ENCODE peak calls at places on chromosomes 2 and 18, in five cellular contexts. One of them, this sample, is unnamed. For H3K4me1 and H3K27me3, the result is how much of the 10 kb centered on the place peaks cover.

GRCh38 chr2:230296917-230297316 is 30.1 kb upstream of the SP140L start:
- DNase-seq in Peyer's patch: no peak
- DNase-seq in uterus: no peak
- DNase-seq in adrenal gland: no peak
- DNase-seq in heart left ventricle: no peak
- DNase-seq in this sample: no peak

GRCh38 chr2:10326707-10327594 is 24.2 kb downstream of the HPCAL1 start:
- DNase-seq in adrenal gland: no peak
- DNase-seq in Peyer's patch: no peak
- DNase-seq in heart left ventricle: peak
- DNase-seq in uterus: no peak
- DNase-seq in this sample: peak

GRCh38 chr2:46382331-46383112 is 85.3 kb downstream of the EPAS1 start:
- DNase-seq in heart left ventricle: no peak
- DNase-seq in adrenal gland: no peak
- DNase-seq in uterus: no peak
- DNase-seq in Peyer's patch: no peak
- DNase-seq in this sample: no peak

GRCh38 chr2:33457588-33458247 is 18.7 kb upstream of the RASGRP3 start:
- DNase-seq in Peyer's patch: no peak
- DNase-seq in adrenal gland: no peak
- DNase-seq in uterus: no peak
- DNase-seq in heart left ventricle: peak
- DNase-seq in this sample: no peak

GRCh38 chr18:61892683-61893303 is at the start of gene RNF152:
- DNase-seq in uterus: peak
- DNase-seq in adrenal gland: peak
- DNase-seq in Peyer's patch: no peak
- DNase-seq in heart left ventricle: peak
- DNase-seq in this sample: peak

GRCh38 chr2:158967731-158968395 is 577 bp upstream of the TANC1 start:
- DNase-seq in heart left ventricle: peak
- DNase-seq in Peyer's patch: no peak
- DNase-seq in uterus: peak
- DNase-seq in adrenal gland: peak
- DNase-seq in this sample: peak

GRCh38 chr2:173720310-173720709 is 244.9 kb downstream of the SP3 start:
- DNase-seq in uterus: no peak
- DNase-seq in heart left ventricle: no peak
- DNase-seq in adrenal gland: no peak
- DNase-seq in Peyer's patch: no peak
- DNase-seq in this sample: no peak

GRCh38 chr18:31497711-31498449 is at the start of gene DSG2:
- DNase-seq in adrenal gland: peak
- DNase-seq in heart left ventricle: peak
- DNase-seq in Peyer's patch: no peak
- DNase-seq in uterus: peak
- DNase-seq in this sample: peak

GRCh38 chr2:185502351-185502750 is 236.3 kb upstream of the FSIP2 start:
- DNase-seq in heart left ventricle: no peak
- DNase-seq in Peyer's patch: no peak
- DNase-seq in uterus: no peak
- DNase-seq in adrenal gland: no peak
- DNase-seq in this sample: no peak

GRCh38 chr2:38709515-38710194 is 41.5 kb downstream of the SRSF7 start:
- DNase-seq in uterus: no peak
- DNase-seq in adrenal gland: no peak
- DNase-seq in heart left ventricle: no peak
- DNase-seq in Peyer's patch: no peak
- DNase-seq in this sample: no peak

GRCh38 chr18:31979714-31980113 is 36.8 kb upstream of the TRAPPC8 start:
- DNase-seq in heart left ventricle: no peak
- DNase-seq in Peyer's patch: no peak
- DNase-seq in uterus: no peak
- DNase-seq in adrenal gland: no peak
- DNase-seq in this sample: no peak

GRCh38 chr2:200624660-200625059 is 38.8 kb downstream of the AOX1 start:
- DNase-seq in adrenal gland: no peak
- DNase-seq in Peyer's patch: no peak
- DNase-seq in heart left ventricle: no peak
- DNase-seq in uterus: no peak
- DNase-seq in this sample: no peak

GRCh38 chr18:23934252-23934651 is 80.3 kb upstream of the TTC39C start:
- DNase-seq in heart left ventricle: no peak
- DNase-seq in Peyer's patch: no peak
- DNase-seq in uterus: no peak
- DNase-seq in adrenal gland: no peak
- DNase-seq in this sample: no peak

GRCh38 chr2:223700221-223700620 is 98.1 kb upstream of the SCG2 start:
- DNase-seq in Peyer's patch: no peak
- DNase-seq in uterus: no peak
- DNase-seq in adrenal gland: no peak
- DNase-seq in heart left ventricle: no peak
- DNase-seq in this sample: no peak

GRCh38 chr18:48832961-48833700 is 117.6 kb downstream of the SMAD7 start:
- DNase-seq in Peyer's patch: peak
- DNase-seq in heart left ventricle: peak
- DNase-seq in adrenal gland: peak
- DNase-seq in uterus: peak
- DNase-seq in this sample: peak

GRCh38 chr2:6929196-6929874 is 12.1 kb downstream of the RNF144A start:
- DNase-seq in uterus: no peak
- DNase-seq in Peyer's patch: no peak
- DNase-seq in heart left ventricle: no peak
- DNase-seq in adrenal gland: no peak
- DNase-seq in this sample: no peak

GRCh38 chr2:38750793-38751042 is 443 bp downstream of the SRSF7 start:
- DNase-seq in adrenal gland: peak
- DNase-seq in uterus: peak
- DNase-seq in Peyer's patch: peak
- DNase-seq in heart left ventricle: peak
- DNase-seq in this sample: peak

GRCh38 chr2:226906439-226906796 is 70.6 kb downstream of the RHBDD1 start:
- DNase-seq in uterus: no peak
- DNase-seq in heart left ventricle: no peak
- DNase-seq in adrenal gland: no peak
- DNase-seq in Peyer's patch: peak
- DNase-seq in this sample: no peak

GRCh38 chr2:12821656-12822055 is 104.9 kb downstream of the TRIB2 start:
- DNase-seq in uterus: no peak
- DNase-seq in adrenal gland: no peak
- DNase-seq in heart left ventricle: no peak
- DNase-seq in Peyer's patch: no peak
- DNase-seq in this sample: no peak

GRCh38 chr2:111042772-111043771 is 77.6 kb upstream of the BCL2L11 start:
- DNase-seq in Peyer's patch: no peak
- DNase-seq in adrenal gland: no peak
- DNase-seq in heart left ventricle: no peak
- DNase-seq in uterus: no peak
- DNase-seq in this sample: no peak

GRCh38 chr18:49901862-49902340 is 88.6 kb upstream of the ACAA2 start:
- DNase-seq in Peyer's patch: no peak
- DNase-seq in heart left ventricle: no peak
- DNase-seq in adrenal gland: no peak
- DNase-seq in uterus: no peak
- DNase-seq in this sample: no peak

GRCh38 chr18:42274488-42275137 is 319.6 kb downstream of the PIK3C3 start:
- DNase-seq in adrenal gland: no peak
- DNase-seq in heart left ventricle: no peak
- DNase-seq in uterus: no peak
- DNase-seq in Peyer's patch: no peak
- DNase-seq in this sample: no peak

GRCh38 chr2:105576440-105577241 is 168.1 kb upstream of the NCK2 start:
- DNase-seq in uterus: no peak
- DNase-seq in adrenal gland: peak
- DNase-seq in heart left ventricle: no peak
- DNase-seq in Peyer's patch: no peak
- DNase-seq in this sample: no peak

GRCh38 chr2:209426432-209426831 is 2.6 kb downstream of the MAP2 start:
- DNase-seq in uterus: no peak
- DNase-seq in Peyer's patch: no peak
- DNase-seq in adrenal gland: no peak
- DNase-seq in heart left ventricle: no peak
- DNase-seq in this sample: peak

GRCh38 chr2:157838442-157839161 is 37.5 kb downstream of the ACVR1 start:
- DNase-seq in uterus: no peak
- DNase-seq in Peyer's patch: no peak
- DNase-seq in heart left ventricle: peak
- DNase-seq in adrenal gland: peak
- DNase-seq in this sample: peak

DNA sequence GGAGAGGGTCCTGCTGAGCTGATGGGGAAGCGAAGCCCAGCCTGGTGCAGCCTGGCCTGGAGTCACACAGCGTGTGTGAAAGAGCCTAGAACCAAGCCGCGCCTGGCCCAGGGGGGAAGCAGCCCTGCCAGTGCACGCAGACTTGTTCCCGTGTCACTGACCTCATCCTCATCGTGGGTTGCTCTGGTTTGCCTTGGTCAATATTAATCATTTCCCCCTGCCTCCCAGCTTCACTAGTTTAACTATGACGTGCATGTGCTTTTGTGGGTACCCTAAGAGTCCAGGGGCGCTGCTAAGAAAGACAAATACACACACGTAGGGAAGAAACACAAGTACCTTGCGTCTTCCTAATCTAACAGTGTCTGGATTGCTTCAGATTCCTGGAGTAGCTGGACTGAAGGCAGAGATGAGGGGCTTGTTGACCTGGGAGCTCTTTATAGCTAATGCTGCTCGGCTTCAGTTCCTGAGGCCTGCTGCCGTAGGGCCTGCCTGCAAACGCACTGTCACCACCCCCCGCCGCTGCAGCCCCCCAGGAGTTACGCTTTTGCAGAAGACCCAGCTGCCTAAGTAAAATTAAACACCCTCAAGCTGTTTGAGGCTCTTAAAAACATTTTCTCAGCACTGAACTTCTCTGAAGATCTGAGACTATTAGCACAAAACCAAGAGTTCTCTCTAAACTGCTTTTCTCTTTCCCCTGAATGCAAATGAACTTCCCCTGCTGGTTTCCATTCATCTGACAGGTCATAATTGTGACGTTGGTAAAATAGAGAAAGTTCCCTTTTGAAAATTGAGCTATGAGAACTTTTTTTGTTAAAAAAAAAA is 159.2 kb downstream of the FAM210A start:
- DNase-seq in Peyer's patch: peak
- DNase-seq in heart left ventricle: no peak
- DNase-seq in uterus: no peak
- DNase-seq in adrenal gland: no peak
- DNase-seq in this sample: no peak
- TF ChIP-seq POLR2A in Peyer's patch: no peak
- TF ChIP-seq POLR2A in heart left ventricle: no peak
- TF ChIP-seq POLR2A in uterus: no peak
- TF ChIP-seq POLR2A in adrenal gland: no peak
- TF ChIP-seq POLR2A in this sample: no peak

DNA sequence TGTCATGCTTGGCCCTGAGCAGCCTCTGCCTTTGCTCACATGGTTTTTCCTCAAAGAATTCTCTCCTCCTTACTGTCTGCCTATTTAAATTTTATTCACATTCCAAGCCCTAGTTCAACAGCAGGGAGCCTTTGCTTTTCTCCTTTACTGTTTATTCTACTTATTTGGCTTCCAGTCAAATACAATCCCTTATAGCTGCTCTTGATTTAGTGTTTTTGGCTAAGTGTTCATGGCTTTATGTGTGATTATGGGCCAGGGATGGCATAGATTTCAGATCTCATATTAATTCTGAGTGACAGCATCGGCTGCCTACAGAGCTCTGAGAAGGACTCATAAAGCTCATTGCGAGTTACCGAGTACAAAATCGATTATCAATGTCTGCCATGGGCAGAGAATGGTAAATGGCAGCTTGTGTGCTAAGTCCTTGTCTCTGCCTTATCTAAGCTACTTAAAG is 106.7 kb downstream of the METTL8 start:
- DNase-seq in uterus: no peak
- DNase-seq in Peyer's patch: no peak
- DNase-seq in heart left ventricle: no peak
- DNase-seq in adrenal gland: no peak
- DNase-seq in this sample: no peak
- H3K4me1 ChIP-seq in uterus: under half
- H3K4me1 ChIP-seq in Peyer's patch: under half
- H3K4me1 ChIP-seq in heart left ventricle: under half
- H3K4me1 ChIP-seq in adrenal gland: under half
- H3K4me1 ChIP-seq in this sample: under half

DNA sequence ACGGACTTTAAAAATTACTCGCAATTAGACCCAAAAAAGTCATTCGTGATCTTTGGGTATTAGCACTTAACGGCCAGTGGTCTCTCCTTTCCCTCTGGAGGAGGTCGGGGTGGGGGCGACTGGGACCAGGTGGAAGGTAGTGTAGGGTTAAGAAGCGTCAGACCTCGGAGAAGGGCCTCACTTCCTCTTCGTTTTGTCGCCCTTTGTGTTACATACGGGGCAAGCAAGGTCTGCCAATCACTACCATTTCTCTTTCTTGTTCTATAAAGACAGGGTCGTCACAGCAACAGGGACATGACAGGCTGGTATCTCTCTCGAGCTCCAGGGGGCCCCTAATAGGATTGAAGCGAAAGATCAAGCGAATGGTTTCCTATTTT is 136.6 kb downstream of the INSIG2 start:
- DNase-seq in Peyer's patch: no peak
- DNase-seq in heart left ventricle: no peak
- DNase-seq in adrenal gland: no peak
- DNase-seq in uterus: no peak
- DNase-seq in this sample: no peak
- H3K27me3 ChIP-seq in Peyer's patch: under half
- H3K27me3 ChIP-seq in heart left ventricle: half or more
- H3K27me3 ChIP-seq in adrenal gland: half or more
- H3K27me3 ChIP-seq in uterus: under half
- H3K27me3 ChIP-seq in this sample: under half

DNA sequence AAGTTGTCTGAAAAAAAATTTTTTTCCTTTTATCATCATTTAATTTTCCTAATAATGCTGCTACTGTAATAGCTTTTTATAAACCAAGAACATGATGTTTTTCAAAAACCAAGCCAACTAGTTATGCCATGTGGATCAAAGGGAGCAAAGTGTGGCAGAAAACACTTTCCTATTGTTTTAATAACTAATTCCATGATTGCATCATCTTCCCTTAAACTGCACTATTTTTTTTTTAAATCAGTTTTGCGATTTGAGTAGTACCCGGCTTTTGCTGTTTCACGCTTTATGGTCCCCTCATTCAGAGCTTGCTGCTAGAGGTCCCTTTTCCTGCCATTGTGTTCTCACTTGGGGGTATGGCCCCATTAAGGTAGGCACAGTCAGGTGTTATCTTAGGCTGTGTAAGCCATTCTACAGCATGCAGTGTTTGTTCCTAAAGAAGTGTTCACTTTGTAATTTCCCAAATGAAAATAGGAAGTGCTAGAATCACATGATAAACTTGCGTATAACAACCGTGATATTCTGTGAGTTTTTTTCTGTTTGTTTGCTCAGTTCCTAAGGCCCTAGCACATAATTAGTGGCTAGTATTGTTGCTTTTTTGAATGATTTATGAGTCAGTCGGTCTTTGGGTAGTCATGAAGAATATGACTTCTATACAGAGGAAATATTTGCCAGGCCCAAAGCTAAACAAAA is 225.8 kb downstream of the PTGR3 start:
- DNase-seq in Peyer's patch: no peak
- DNase-seq in uterus: no peak
- DNase-seq in adrenal gland: no peak
- DNase-seq in heart left ventricle: no peak
- DNase-seq in this sample: no peak
- TF ChIP-seq POLR2A in Peyer's patch: no peak
- TF ChIP-seq POLR2A in uterus: no peak
- TF ChIP-seq POLR2A in adrenal gland: no peak
- TF ChIP-seq POLR2A in heart left ventricle: no peak
- TF ChIP-seq POLR2A in this sample: no peak

GRCh38 chr2:240872317-240873097 is 3.9 kb downstream of the AGXT start:
- DNase-seq in adrenal gland: no peak
- DNase-seq in heart left ventricle: no peak
- DNase-seq in uterus: peak
- DNase-seq in Peyer's patch: no peak
- DNase-seq in this sample: no peak
- H3K4me1 ChIP-seq in adrenal gland: under half
- H3K4me1 ChIP-seq in heart left ventricle: under half
- H3K4me1 ChIP-seq in uterus: under half
- H3K4me1 ChIP-seq in Peyer's patch: under half
- H3K4me1 ChIP-seq in this sample: under half

This sample was measured in thyroid gland.